ENCODE peak calls at places on chromosomes 2 and 18, in eight cellular contexts. S, K, Z, V, T, B, Q and W are unnamed samples.

GRCh38 chr2:28202718-28203117 is 189.9 kb upstream of the FOSL2 start:
- DNase-seq in S (no peak), K (no peak), Z (no peak), V (no peak), T (no peak), B (no peak), Q (no peak), W (no peak)

GRCh38 chr2:240464514-240465241 is 29.2 kb downstream of the GPC1 start:
- DNase-seq in S (no peak), K (no peak), Z (no peak), V (no peak), T (no peak), B (no peak), Q (no peak), W (no peak)

GRCh38 chr2:63679252-63679850 is 90.6 kb downstream of the MDH1 start:
- DNase-seq in S (no peak), K (no peak), Z (no peak), V (no peak), T (no peak), B (no peak), Q (no peak), W (no peak)

GRCh38 chr2:103823847-103824246 is 1030.1 kb upstream of the POU3F3 start:
- DNase-seq in S (no peak), K (no peak), Z (no peak), V (no peak), T (peak), B (no peak), Q (no peak), W (no peak)

GRCh38 chr2:141555876-141556470 is 574.8 kb downstream of the LRP1B start:
- DNase-seq in S (no peak), K (no peak), Z (no peak), V (no peak), T (peak), B (no peak), Q (no peak), W (no peak)

GRCh38 chr2:113980946-113981345 is 91.1 kb downstream of the ACTR3 start:
- DNase-seq in S (no peak), K (no peak), Z (no peak), V (peak), T (no peak), B (no peak), Q (no peak), W (no peak)

GRCh38 chr2:165469417-165469816 is at the start of gene CSRNP3:
- DNase-seq in S (no peak), K (peak), Z (no peak), V (peak), T (peak), B (no peak), Q (peak), W (peak)

GRCh38 chr2:204365778-204366177 is 179.5 kb upstream of the PARD3B start:
- DNase-seq in S (no peak), K (no peak), Z (no peak), V (no peak), T (no peak), B (no peak), Q (no peak), W (no peak)

GRCh38 chr2:211454684-211455083 is 898.3 kb downstream of the CPS1 start:
- DNase-seq in S (no peak), K (no peak), Z (no peak), V (no peak), T (no peak), B (no peak), Q (no peak), W (peak)

GRCh38 chr2:130737592-130737991 is 8.7 kb downstream of the GPR148 start:
- DNase-seq in S (no peak), K (no peak), Z (no peak), V (no peak), T (no peak), B (no peak), Q (no peak), W (no peak)

GRCh38 chr2:182509-183122 is 81.2 kb downstream of the SH3YL1 start:
- DNase-seq in S (no peak), K (no peak), Z (no peak), V (no peak), T (no peak), B (no peak), Q (no peak), W (no peak)

DNA sequence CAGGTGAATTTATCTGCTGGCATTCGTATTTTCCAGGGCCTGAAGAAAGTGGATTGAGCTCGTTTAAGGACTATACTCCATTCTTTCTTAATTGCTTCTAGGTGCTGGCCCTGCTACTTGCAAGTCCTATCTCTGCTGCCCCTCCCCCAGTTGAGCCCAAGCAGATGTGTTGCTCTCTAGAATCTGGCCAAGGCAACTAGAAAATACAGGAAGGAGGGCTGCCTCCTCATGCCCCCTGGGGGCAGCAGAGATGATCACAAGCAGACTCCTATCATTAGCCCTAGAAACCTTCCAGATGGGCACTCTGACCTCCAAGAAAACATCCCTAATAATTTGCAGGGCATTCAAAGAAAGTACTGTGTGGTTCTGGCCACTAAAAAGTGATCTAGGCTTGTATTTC is 72.5 kb upstream of the CYP26B1 start:
- DNase-seq in S (no peak), K (no peak), Z (no peak), V (no peak), T (peak), B (no peak), Q (peak), W (peak)
- TF ChIP-seq CTCF in S (peak), K (peak), Z (peak), V (peak), T (peak), B (no peak), Q (peak), W (peak)

GRCh38 chr2:100957971-100958653 is 44.0 kb upstream of the RPL31 start:
- DNase-seq in S (no peak), K (peak), Z (no peak), V (peak), T (no peak), B (no peak), Q (no peak), W (no peak)
- TF ChIP-seq CTCF in S (no peak), K (no peak), Z (no peak), V (no peak), T (no peak), B (no peak), Q (no peak), W (no peak)

GRCh38 chr18:21911551-21911950 is 171.0 kb downstream of the MIB1 start:
- DNase-seq in S (no peak), K (no peak), Z (no peak), V (no peak), T (no peak), B (peak), Q (no peak), W (no peak)

GRCh38 chr18:21910906-21911305 is 170.3 kb downstream of the MIB1 start:
- DNase-seq in S (no peak), K (no peak), Z (no peak), V (no peak), T (no peak), B (no peak), Q (no peak), W (no peak)

GRCh38 chr18:21915546-21915945 is 175.0 kb downstream of the MIB1 start:
- DNase-seq in S (no peak), K (no peak), Z (no peak), V (no peak), T (no peak), B (no peak), Q (no peak), W (no peak)

GRCh38 chr18:21914739-21915319 is 174.2 kb downstream of the MIB1 start:
- DNase-seq in S (no peak), K (peak), Z (no peak), V (peak), T (peak), B (no peak), Q (peak), W (peak)

GRCh38 chr18:21912339-21913239 is 172.0 kb downstream of the MIB1 start:
- DNase-seq in S (no peak), K (no peak), Z (no peak), V (no peak), T (peak), B (no peak), Q (peak), W (peak)
- TF ChIP-seq CTCF in S (peak), K (no peak), Z (peak), V (no peak), T (no peak), B (no peak), Q (peak), W (no peak)

GRCh38 chr18:11033503-11033902 is 115.9 kb downstream of the PIEZO2 start:
- DNase-seq in S (no peak), K (no peak), Z (no peak), V (no peak), T (no peak), B (no peak), Q (no peak), W (no peak)

GRCh38 chr18:11035814-11036213 is 113.6 kb downstream of the PIEZO2 start:
- DNase-seq in S (no peak), K (no peak), Z (no peak), V (no peak), T (no peak), B (no peak), Q (no peak), W (no peak)

GRCh38 chr18:11034816-11035215 is 114.6 kb downstream of the PIEZO2 start:
- DNase-seq in S (no peak), K (no peak), Z (no peak), V (no peak), T (no peak), B (no peak), Q (no peak), W (no peak)

GRCh38 chr18:11029021-11029420 is 120.3 kb downstream of the PIEZO2 start:
- DNase-seq in S (no peak), K (no peak), Z (no peak), V (no peak), T (no peak), B (no peak), Q (no peak), W (no peak)

GRCh38 chr18:11031966-11032365 is 117.4 kb downstream of the PIEZO2 start:
- DNase-seq in S (no peak), K (no peak), Z (no peak), V (no peak), T (no peak), B (no peak), Q (no peak), W (no peak)
- TF ChIP-seq CTCF in S (no peak), K (no peak), Z (no peak), V (no peak), T (no peak), B (no peak), Q (no peak), W (no peak)

DNA sequence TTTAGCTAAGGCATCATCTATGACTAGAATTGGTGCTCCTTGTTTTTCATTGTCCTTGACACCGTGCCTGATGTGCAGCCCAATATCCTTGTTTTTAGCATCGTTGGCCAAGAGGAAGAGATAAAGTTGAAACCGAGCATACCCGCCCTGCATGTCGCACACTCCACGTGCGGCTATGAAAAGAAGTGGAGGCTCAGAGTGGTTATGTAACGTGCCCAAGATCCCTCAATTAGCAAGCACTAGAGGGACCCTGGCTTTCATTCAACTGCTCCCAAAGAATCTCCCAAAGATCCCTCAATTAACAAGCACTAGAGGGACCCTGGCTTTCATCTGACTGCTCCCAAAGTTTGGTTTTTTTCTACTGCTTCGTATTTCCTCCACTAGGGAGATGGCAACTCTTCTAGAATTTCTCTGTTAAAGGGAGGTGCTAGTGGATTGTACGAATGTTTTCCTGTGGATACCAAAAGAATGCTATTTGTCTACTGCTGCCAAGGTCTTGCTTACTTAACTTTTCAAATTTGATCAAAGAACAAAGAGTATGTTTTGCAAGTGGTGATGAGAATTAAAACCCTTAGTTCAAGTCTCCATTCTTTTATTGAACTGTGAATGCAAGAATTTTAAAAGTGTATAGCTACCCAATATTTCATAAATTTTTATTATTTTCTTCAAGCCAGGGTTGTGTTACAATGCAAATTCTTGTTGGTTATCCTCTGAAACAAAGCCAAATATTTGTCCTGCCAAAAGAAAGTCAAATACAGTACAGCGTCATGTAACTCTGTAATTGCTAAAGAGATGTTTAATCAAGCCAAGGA is 92.1 kb downstream of the AOX1 start:
- DNase-seq in S (no peak), K (peak), Z (no peak), V (peak), T (no peak), B (no peak), Q (no peak), W (no peak)
- TF ChIP-seq CTCF in S (no peak), K (peak), Z (no peak), V (no peak), T (no peak), B (no peak), Q (peak), W (no peak)

GRCh38 chr18:50155406-50155805 is 39.5 kb downstream of the MYO5B start:
- DNase-seq in S (no peak), K (no peak), Z (no peak), V (no peak), T (no peak), B (no peak), Q (no peak), W (no peak)
- TF ChIP-seq CTCF in S (no peak), K (no peak), Z (no peak), V (no peak), T (no peak), B (no peak), Q (no peak), W (no peak)